ENCODE peak calls at places on chromosomes 1 and 21, in five cellular contexts. O is Right ventricle myocardium inferior; H is suprapubic skin; K is stimulated activated CD8-positive, alpha-beta memory T cell treated with anti-CD3 and anti-CD28 coated beads, Interleukin-4, amount 100 ng/mL, for 1 hour; F is K562. X is an unnamed sample.

GRCh38 chr1:70204578-70204977 is 801 bp downstream of the LRRC40 start:
- DNase-seq in K (no peak), H (no peak), O (no peak), F (no peak), X (no peak)

GRCh38 chr1:24713736-24714135 is 31.5 kb upstream of the CLIC4 start:
- DNase-seq in H (no peak), K (no peak), O (no peak), F (peak; percentile 3), X (no peak)

GRCh38 chr1:34331527-34331926 is 154.8 kb downstream of the C1orf94 start:
- DNase-seq in F (no peak), O (no peak), H (no peak), K (no peak), X (no peak)

GRCh38 chr21:41641821-41642368 is 125.0 kb downstream of the RIPK4 start:
- DNase-seq in K (no peak), F (no peak), O (peak; percentile 85), H (no peak), X (peak; percentile 28)

GRCh38 chr21:29320021-29320420 is 21.3 kb downstream of the BACH1 start:
- DNase-seq in O (no peak), K (no peak), H (no peak), F (no peak), X (no peak)

GRCh38 chr21:45093064-45093532 is 18.7 kb downstream of the ADARB1 start:
- DNase-seq in O (peak; percentile 79), F (no peak), K (no peak), H (no peak), X (no peak)

GRCh38 chr1:106677181-106677580 is 379.3 kb upstream of the PRMT6 start:
- DNase-seq in F (no peak), K (no peak), O (no peak), H (no peak), X (no peak)

GRCh38 chr1:104878203-104878911 is 1128.7 kb downstream of the AMY1C start:
- DNase-seq in K (no peak), F (no peak), O (no peak), H (no peak), X (no peak)

GRCh38 chr1:44672254-44672955 is 1.9 kb downstream of the TMEM53 start:
- DNase-seq in H (no peak), K (no peak), O (no peak), F (no peak), X (no peak)

GRCh38 chr1:156525856-156526479 is 25.4 kb upstream of the MEF2D start:
- DNase-seq in O (no peak), K (no peak), H (no peak), F (no peak), X (no peak)

GRCh38 chr1:203528976-203529375 is 35.0 kb downstream of the OPTC start:
- DNase-seq in F (no peak), K (no peak), H (no peak), O (no peak), X (no peak)

GRCh38 chr21:40809673-40810072 is 37.3 kb downstream of the DSCAM start:
- DNase-seq in H (no peak), O (no peak), K (no peak), F (no peak), X (no peak)

GRCh38 chr1:2644591-2645101 is 11.8 kb upstream of the MMEL1 start:
- DNase-seq in F (no peak), H (peak; percentile 45), O (no peak), K (no peak), X (no peak)

GRCh38 chr1:63721531-63722189 is 52.2 kb upstream of the ROR1 start:
- DNase-seq in O (no peak), F (no peak), K (no peak), H (no peak), X (no peak)

X was measured in HuH-7.